ENCODE peak calls at places on chromosomes 6 and 20, in ten cellular contexts. F is omental fat pad, X is fibroblast of the conjunctiva, J is AG04450, V is NCI-H1105, G is DMS153, L is ELR, Z is GM04504, R is colonic mucosa, S is A172. C is an unnamed sample.

GRCh38 chr6:117288083-117288715 is 22.8 kb downstream of the VGLL2 start:
- DNase-seq in F (no peak), X (no peak), J (no peak), V (no peak), G (no peak), L (no peak), Z (no peak), R (no peak), S (no peak), C (no peak)

GRCh38 chr6:127119361-127120108 is 1.1 kb downstream of the RSPO3 start:
- DNase-seq in F (no peak), X (no peak), J (no peak), V (peak; percentile 28), G (no peak), L (peak; percentile 34), Z (no peak), R (no peak), S (no peak), C (no peak)

GRCh38 chr6:17349437-17349836 is 44.0 kb upstream of the CAP2 start:
- DNase-seq in F (no peak), X (no peak), J (no peak), V (no peak), G (no peak), L (peak; percentile 56), Z (no peak), R (no peak), S (peak; percentile 47), C (no peak)

GRCh38 chr6:52603000-52603795 is 26.3 kb upstream of the TRAM2 start:
- DNase-seq in F (no peak), X (peak; percentile 52), J (no peak), V (no peak), G (no peak), L (peak; percentile 92), Z (peak; percentile 65), R (no peak), S (peak; percentile 85), C (peak; percentile 42)

GRCh38 chr6:136014454-136015421 is 163.2 kb downstream of the PDE7B start:
- DNase-seq in F (no peak), X (peak; percentile 89), J (peak; percentile 99), V (no peak), G (no peak), L (peak; percentile 99), Z (peak; percentile 86), R (no peak), S (peak; percentile 91), C (no peak)

GRCh38 chr20:62595491-62595890 is 46.8 kb upstream of the SLCO4A1 start:
- DNase-seq in F (peak; percentile 54), X (peak; percentile 13), J (peak; percentile 11), V (no peak), G (peak; percentile 42), L (peak; percentile 82), Z (no peak), R (peak; percentile 61), S (peak; percentile 73), C (no peak)

GRCh38 chr6:123116370-123116769 is 120.3 kb downstream of the CLVS2 start:
- DNase-seq in F (no peak), X (no peak), J (no peak), V (no peak), G (no peak), L (no peak), Z (no peak), R (no peak), S (no peak), C (no peak)

GRCh38 chr6:41352907-41353306 is 17.5 kb downstream of the NCR2 start:
- DNase-seq in F (no peak), X (no peak), J (no peak), V (no peak), G (no peak), L (no peak), Z (no peak), R (no peak), S (no peak), C (no peak)

GRCh38 chr20:4073852-4074741 is 58.7 kb upstream of the RNF24 start:
- DNase-seq in F (no peak), X (no peak), J (no peak), V (no peak), G (no peak), L (no peak), Z (no peak), R (peak; percentile 7), S (no peak), C (no peak)

GRCh38 chr6:25872804-25873203 is 1.2 kb downstream of the SLC17A3 start:
- DNase-seq in F (no peak), X (no peak), J (no peak), V (no peak), G (no peak), L (no peak), Z (no peak), R (no peak), S (no peak), C (no peak)

GRCh38 chr6:85620308-85620707 is 22.4 kb downstream of the SYNCRIP start:
- DNase-seq in F (no peak), X (no peak), J (no peak), V (no peak), G (no peak), L (no peak), Z (no peak), R (no peak), S (no peak), C (no peak)

GRCh38 chr20:25230177-25230831 is 17.6 kb upstream of the PYGB start:
- DNase-seq in F (no peak), X (no peak), J (no peak), V (no peak), G (no peak), L (no peak), Z (no peak), R (no peak), S (no peak), C (no peak)

GRCh38 chr6:26200918-26201721 is 113.9 kb downstream of the HFE start:
- DNase-seq in F (no peak), X (no peak), J (no peak), V (no peak), G (no peak), L (no peak), Z (no peak), R (no peak), S (no peak), C (peak; percentile 30)

GRCh38 chr6:31308050-31308844 is 36.4 kb upstream of the HLA-C start:
- DNase-seq in F (no peak), X (no peak), J (no peak), V (no peak), G (peak; percentile 94), L (peak; percentile 13), Z (no peak), R (peak; percentile 87), S (no peak), C (peak; percentile 25)

GRCh38 chr20:46562373-46563169 is 12.1 kb upstream of the OCSTAMP start:
- DNase-seq in F (peak; percentile 83), X (peak; percentile 41), J (no peak), V (peak; percentile 59), G (peak; percentile 68), L (peak; percentile 78), Z (peak; percentile 27), R (peak; percentile 74), S (peak; percentile 62), C (peak; percentile 57)

GRCh38 chr6:149905371-149905910 is 7.5 kb upstream of the RAET1E start:
- DNase-seq in F (no peak), X (no peak), J (no peak), V (no peak), G (no peak), L (no peak), Z (no peak), R (no peak), S (no peak), C (no peak)

GRCh38 chr20:63633732-63634131 is 6.8 kb upstream of the GMEB2 start:
- DNase-seq in F (no peak), X (no peak), J (no peak), V (no peak), G (no peak), L (no peak), Z (no peak), R (no peak), S (no peak), C (no peak)

GRCh38 chr6:166862287-166862977 is 93.9 kb downstream of the RNASET2 start:
- DNase-seq in F (no peak), X (no peak), J (no peak), V (peak; percentile 59), G (no peak), L (no peak), Z (no peak), R (no peak), S (peak; percentile 2), C (no peak)

GRCh38 chr20:36251426-36251825 is 15.1 kb downstream of the AAR2 start:
- DNase-seq in F (no peak), X (no peak), J (no peak), V (no peak), G (no peak), L (no peak), Z (no peak), R (no peak), S (no peak), C (no peak)

GRCh38 chr20:57734754-57735153 is 24.9 kb upstream of the PMEPA1 start:
- DNase-seq in F (no peak), X (no peak), J (no peak), V (no peak), G (no peak), L (no peak), Z (no peak), R (no peak), S (no peak), C (no peak)

GRCh38 chr20:32637311-32637710 is 36.4 kb downstream of the C20orf203 start:
- DNase-seq in F (no peak), X (no peak), J (no peak), V (no peak), G (no peak), L (no peak), Z (no peak), R (no peak), S (no peak), C (no peak)

GRCh38 chr6:82248233-82248735 is 740 bp upstream of the IBTK start:
- DNase-seq in F (no peak), X (no peak), J (no peak), V (no peak), G (peak; percentile 24), L (peak; percentile 70), Z (peak; percentile 24), R (peak; percentile 53), S (peak; percentile 48), C (no peak)

GRCh38 chr6:13814176-13814937 is at the start of gene MCUR1:
- DNase-seq in F (peak; percentile 54), X (peak; percentile 36), J (peak; percentile 20), V (peak; percentile 88), G (peak; percentile 41), L (peak; percentile 89), Z (peak; percentile 75), R (peak; percentile 88), S (peak; percentile 63), C (peak; percentile 94)

GRCh38 chr20:48769111-48769879 is 58.5 kb downstream of the PREX1 start:
- DNase-seq in F (no peak), X (no peak), J (no peak), V (no peak), G (no peak), L (peak; percentile 32), Z (no peak), R (no peak), S (peak; percentile 44), C (no peak)

GRCh38 chr6:125815050-125815910 is 24.5 kb downstream of the NCOA7 start:
- DNase-seq in F (no peak), X (no peak), J (no peak), V (no peak), G (no peak), L (no peak), Z (no peak), R (no peak), S (no peak), C (no peak)

GRCh38 chr20:20065366-20065765 is 13.0 kb downstream of the CFAP61 start:
- DNase-seq in F (no peak), X (no peak), J (no peak), V (no peak), G (no peak), L (no peak), Z (no peak), R (no peak), S (no peak), C (no peak)

GRCh38 chr6:44969446-44970175 is 358.5 kb upstream of the RUNX2 start:
- DNase-seq in F (no peak), X (no peak), J (no peak), V (no peak), G (no peak), L (no peak), Z (no peak), R (no peak), S (no peak), C (no peak)

GRCh38 chr20:58982406-58983114 is 1.5 kb downstream of the NELFCD start:
- DNase-seq in F (no peak), X (no peak), J (no peak), V (no peak), G (no peak), L (no peak), Z (no peak), R (no peak), S (no peak), C (no peak)

C was measured in OCI-LY7.